ENCODE peak calls at places on chromosome 21, in ten cellular contexts. V, C, G, I, M, X, B, O, D and R are unnamed samples.

GRCh38 chr21:30340714-30341573 is 3.5 kb upstream of the KRTAP27-1 start:
- DNase-seq in V (peak; percentile 57), C (peak; percentile 48), G (peak; percentile 53), I (peak; percentile 56), M (no peak), X (peak; percentile 1), B (peak; percentile 34), O (peak; percentile 58), D (peak; percentile 81), R (peak; percentile 0)

GRCh38 chr21:18970941-18971340 is 567.4 kb upstream of the TMPRSS15 start:
- DNase-seq in V (no peak), C (no peak), G (no peak), I (no peak), M (no peak), X (no peak), B (no peak), O (no peak), D (no peak), R (no peak)

GRCh38 chr21:44931501-44932365 is 8.1 kb upstream of the SLX9 start:
- DNase-seq in V (no peak), C (no peak), G (no peak), I (no peak), M (no peak), X (no peak), B (no peak), O (no peak), D (peak; percentile 69), R (no peak)

GRCh38 chr21:34024382-34024693 is 49.0 kb upstream of the MRPS6 start:
- DNase-seq in V (no peak), C (no peak), G (no peak), I (no peak), M (no peak), X (no peak), B (no peak), O (no peak), D (no peak), R (no peak)

GRCh38 chr21:31732891-31733520 is 1.1 kb upstream of the SCAF4 start:
- DNase-seq in V (peak; percentile 20), C (no peak), G (no peak), I (no peak), M (peak; percentile 50), X (no peak), B (no peak), O (no peak), D (peak; percentile 71), R (no peak)

GRCh38 chr21:17732306-17732705 is 86.8 kb downstream of the C21orf91 start:
- DNase-seq in V (no peak), C (no peak), G (peak; percentile 25), I (peak; percentile 52), M (no peak), X (no peak), B (no peak), O (no peak), D (no peak), R (no peak)

GRCh38 chr21:45443595-45444181 is 38.7 kb downstream of the COL18A1 start:
- DNase-seq in V (no peak), C (no peak), G (no peak), I (peak; percentile 18), M (no peak), X (no peak), B (no peak), O (peak; percentile 67), D (no peak), R (no peak)

GRCh38 chr21:18384771-18385170 is 18.8 kb downstream of the TMPRSS15 start:
- DNase-seq in V (no peak), C (no peak), G (peak; percentile 4), I (peak; percentile 51), M (no peak), X (no peak), B (no peak), O (no peak), D (no peak), R (no peak)

GRCh38 chr21:34695434-34695833 is 26.6 kb downstream of the CLIC6 start:
- DNase-seq in V (no peak), C (no peak), G (no peak), I (no peak), M (no peak), X (no peak), B (no peak), O (no peak), D (no peak), R (no peak)

GRCh38 chr21:33843216-33843615 is 72.4 kb downstream of the ATP5PO start:
- DNase-seq in V (no peak), C (no peak), G (no peak), I (no peak), M (peak; percentile 38), X (no peak), B (no peak), O (no peak), D (no peak), R (no peak)

GRCh38 chr21:45265721-45266517 is 21.8 kb downstream of the POFUT2 start:
- DNase-seq in V (peak; percentile 8), C (no peak), G (no peak), I (no peak), M (peak; percentile 43), X (no peak), B (peak; percentile 4), O (peak; percentile 2), D (peak; percentile 31), R (no peak)

GRCh38 chr21:33901421-33902288 is 13.9 kb downstream of the ATP5PO start:
- DNase-seq in V (peak; percentile 21), C (peak; percentile 62), G (peak; percentile 74), I (peak; percentile 64), M (peak; percentile 63), X (peak; percentile 63), B (no peak), O (peak; percentile 48), D (peak; percentile 90), R (peak; percentile 59)

DNA sequence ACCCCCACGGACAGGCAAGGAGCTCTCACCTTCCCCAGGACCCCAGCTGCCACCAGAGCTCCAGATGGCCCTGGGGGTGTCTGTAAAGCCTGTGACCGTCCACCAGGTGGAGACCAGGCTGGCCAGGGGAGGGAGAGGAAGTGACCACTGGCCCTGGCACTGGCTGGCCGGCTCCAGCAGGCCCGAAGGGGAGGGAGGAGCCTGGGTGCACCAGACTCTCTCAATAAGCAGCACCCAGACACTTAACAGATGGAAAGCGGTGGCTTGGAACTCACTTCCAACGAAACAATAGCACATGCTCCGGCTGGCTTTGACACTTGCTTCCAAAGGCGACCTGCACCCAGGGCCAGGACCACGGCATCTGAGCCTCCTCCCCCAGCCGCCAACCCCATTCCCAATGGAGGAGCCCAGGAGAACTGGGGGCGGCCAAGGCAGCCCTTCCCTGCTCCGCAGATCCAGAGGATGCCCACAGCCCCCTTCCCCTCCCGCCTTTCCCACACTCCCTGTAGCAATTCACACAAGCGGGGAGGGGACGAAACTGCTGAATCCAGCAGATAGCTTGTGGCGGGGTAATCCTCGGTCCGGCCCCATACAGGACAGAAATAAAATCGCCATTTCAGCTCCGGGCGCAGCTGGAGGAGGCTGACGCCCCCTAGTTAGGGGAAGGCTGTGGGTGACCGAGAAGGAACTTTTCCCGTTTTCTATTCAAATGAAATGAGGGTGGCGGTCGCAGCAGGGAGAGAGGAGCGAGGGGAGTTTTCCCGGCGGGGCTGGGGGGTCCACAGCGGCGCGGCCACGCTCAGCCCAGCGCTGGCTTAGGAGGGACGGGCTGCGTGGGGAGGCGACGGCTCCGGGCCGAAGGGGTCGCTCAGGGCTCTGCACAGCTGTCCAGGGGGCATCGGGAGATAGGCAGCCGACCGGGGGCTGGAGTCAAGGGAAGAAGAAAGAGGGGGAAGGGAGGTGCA is 612 bp upstream of the PDE9A start:
- DNase-seq in V (peak; percentile 73), C (peak; percentile 86), G (peak; percentile 30), I (no peak), M (peak; percentile 85), X (peak; percentile 39), B (peak; percentile 74), O (peak; percentile 62), D (peak; percentile 87), R (no peak)
- TF ChIP-seq CTCF in V (peak; percentile 38), C (peak; percentile 62), G (peak; percentile 25), I (no peak), M (peak; percentile 69), X (peak; percentile 39), B (peak; percentile 73), O (peak; percentile 58), D (peak; percentile 74), R (peak; percentile 39)

GRCh38 chr21:16002872-16003466 is 273.2 kb downstream of the USP25 start:
- DNase-seq in V (no peak), C (no peak), G (peak; percentile 57), I (peak; percentile 18), M (no peak), X (peak; percentile 66), B (no peak), O (no peak), D (no peak), R (peak; percentile 25)
- TF ChIP-seq CTCF in V (no peak), C (peak; percentile 41), G (peak; percentile 55), I (peak; percentile 31), M (peak; percentile 43), X (peak; percentile 60), B (peak; percentile 44), O (peak; percentile 55), D (peak; percentile 71), R (peak; percentile 83)

GRCh38 chr21:32826317-32827167 is 55.0 kb upstream of the PAXBP1 start:
- DNase-seq in V (peak; percentile 48), C (peak; percentile 53), G (peak; percentile 80), I (peak; percentile 64), M (no peak), X (peak; percentile 72), B (no peak), O (peak; percentile 48), D (peak; percentile 76), R (peak; percentile 49)
- TF ChIP-seq CTCF in V (peak; percentile 48), C (peak; percentile 51), G (peak; percentile 67), I (peak; percentile 50), M (peak; percentile 51), X (peak; percentile 60), B (peak; percentile 69), O (peak; percentile 62), D (peak; percentile 85), R (peak; percentile 78)

GRCh38 chr21:39373634-39374033 is 24.7 kb upstream of the HMGN1 start:
- DNase-seq in V (no peak), C (peak; percentile 23), G (peak; percentile 64), I (peak; percentile 39), M (no peak), X (peak; percentile 36), B (no peak), O (no peak), D (peak; percentile 66), R (peak; percentile 63)
- TF ChIP-seq CTCF in V (no peak), C (no peak), G (peak; percentile 53), I (peak; percentile 32), M (peak; percentile 17), X (peak; percentile 21), B (peak; percentile 24), O (no peak), D (peak; percentile 66), R (peak; percentile 62)

DNA sequence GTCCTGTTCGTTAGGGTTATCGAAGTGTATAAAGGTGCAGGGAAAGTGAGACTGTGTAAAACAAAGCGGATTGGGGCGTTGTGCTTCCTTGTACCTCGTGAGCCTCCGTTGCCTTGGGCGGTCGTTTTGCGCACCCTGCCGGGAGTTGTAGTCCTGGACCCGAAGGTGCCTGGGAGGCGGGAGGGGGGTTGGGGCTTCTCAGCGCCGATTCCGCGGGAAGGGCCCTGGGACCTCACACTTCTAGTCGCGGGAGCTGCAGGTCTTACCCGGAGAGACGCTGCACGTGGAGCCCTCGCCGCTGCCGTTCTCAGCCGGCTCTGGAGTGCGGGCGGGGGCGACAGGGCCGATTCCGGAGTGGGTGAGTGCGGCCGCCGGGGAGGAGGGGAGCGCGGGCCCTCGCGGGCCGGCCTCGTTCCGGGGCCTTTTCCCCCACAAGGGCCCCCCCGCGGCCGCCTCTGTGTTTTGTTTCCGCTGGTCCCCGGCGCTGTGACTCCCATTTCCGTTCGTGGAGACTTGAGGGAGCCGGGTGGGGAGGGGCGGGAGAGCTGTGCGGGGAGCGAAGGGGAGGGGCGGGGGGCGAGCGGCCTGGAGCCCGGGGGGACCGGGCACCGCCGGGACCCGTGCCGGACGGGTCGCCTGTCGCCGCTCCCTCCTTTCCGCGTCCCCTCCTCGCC is 586 bp downstream of the GABPA start:
- DNase-seq in V (peak; percentile 90), C (peak; percentile 78), G (peak; percentile 83), I (peak; percentile 81), M (peak; percentile 93), X (peak; percentile 87), B (peak; percentile 71), O (peak; percentile 90), D (peak; percentile 95), R (peak; percentile 73)
- TF ChIP-seq CTCF in V (no peak), C (no peak), G (no peak), I (no peak), M (no peak), X (peak; percentile 13), B (no peak), O (no peak), D (peak; percentile 14), R (no peak)